ENCODE peak calls at places on chromosomes 5 and 9, in ten cellular contexts. One of them, this sample, is unnamed.

GRCh38 chr9:81824802-81825770 is 103.1 kb upstream of the SPATA31D4 start:
- DNase-seq in cardiac muscle cell: no peak
- DNase-seq in keratinocyte: no peak
- DNase-seq in astrocyte: peak; percentile 39
- DNase-seq in fibroblast of lung: peak; percentile 50
- DNase-seq in heart right ventricle: no peak
- DNase-seq in adrenal gland: no peak
- DNase-seq in heart left ventricle: no peak
- DNase-seq in GM23338: no peak
- DNase-seq in suprapubic skin: no peak
- DNase-seq in this sample: no peak

GRCh38 chr5:133228316-133228715 is 176.5 kb downstream of the HSPA4 start:
- DNase-seq in cardiac muscle cell: no peak
- DNase-seq in keratinocyte: peak; percentile 92
- DNase-seq in astrocyte: no peak
- DNase-seq in fibroblast of lung: no peak
- DNase-seq in heart right ventricle: no peak
- DNase-seq in adrenal gland: no peak
- DNase-seq in heart left ventricle: no peak
- DNase-seq in GM23338: no peak
- DNase-seq in suprapubic skin: no peak
- DNase-seq in this sample: no peak

GRCh38 chr9:120374239-120374638 is 205.7 kb downstream of the CDK5RAP2 start:
- DNase-seq in cardiac muscle cell: no peak
- DNase-seq in keratinocyte: no peak
- DNase-seq in astrocyte: no peak
- DNase-seq in fibroblast of lung: no peak
- DNase-seq in heart right ventricle: no peak
- DNase-seq in adrenal gland: no peak
- DNase-seq in heart left ventricle: no peak
- DNase-seq in GM23338: no peak
- DNase-seq in suprapubic skin: no peak
- DNase-seq in this sample: no peak

GRCh38 chr9:87276851-87277251 is 220.8 kb upstream of the DAPK1 start:
- DNase-seq in cardiac muscle cell: peak; percentile 48
- DNase-seq in keratinocyte: no peak
- DNase-seq in astrocyte: peak; percentile 63
- DNase-seq in fibroblast of lung: peak; percentile 70
- DNase-seq in heart right ventricle: no peak
- DNase-seq in adrenal gland: no peak
- DNase-seq in heart left ventricle: no peak
- DNase-seq in GM23338: no peak
- DNase-seq in suprapubic skin: no peak
- DNase-seq in this sample: no peak

GRCh38 chr5:146667633-146668032 is 151.6 kb upstream of the GPR151 start:
- DNase-seq in cardiac muscle cell: peak; percentile 37
- DNase-seq in keratinocyte: no peak
- DNase-seq in astrocyte: peak; percentile 84
- DNase-seq in fibroblast of lung: peak; percentile 89
- DNase-seq in heart right ventricle: no peak
- DNase-seq in adrenal gland: no peak
- DNase-seq in heart left ventricle: no peak
- DNase-seq in GM23338: no peak
- DNase-seq in suprapubic skin: no peak
- DNase-seq in this sample: no peak

GRCh38 chr5:124728331-124729307 is 17.8 kb downstream of the ZNF608 start:
- DNase-seq in cardiac muscle cell: no peak
- DNase-seq in keratinocyte: no peak
- DNase-seq in astrocyte: no peak
- DNase-seq in fibroblast of lung: peak; percentile 18
- DNase-seq in heart right ventricle: no peak
- DNase-seq in adrenal gland: no peak
- DNase-seq in heart left ventricle: no peak
- DNase-seq in GM23338: no peak
- DNase-seq in suprapubic skin: no peak
- DNase-seq in this sample: no peak

GRCh38 chr9:136977223-136978072 is at the start of gene PTGDS:
- DNase-seq in cardiac muscle cell: peak; percentile 83
- DNase-seq in keratinocyte: no peak
- DNase-seq in astrocyte: no peak
- DNase-seq in fibroblast of lung: no peak
- DNase-seq in heart right ventricle: peak; percentile 82
- DNase-seq in adrenal gland: no peak
- DNase-seq in heart left ventricle: peak; percentile 85
- DNase-seq in GM23338: peak; percentile 40
- DNase-seq in suprapubic skin: no peak
- DNase-seq in this sample: no peak

GRCh38 chr5:170746952-170747340 is 36.6 kb upstream of the GABRP start:
- DNase-seq in cardiac muscle cell: no peak
- DNase-seq in keratinocyte: no peak
- DNase-seq in astrocyte: no peak
- DNase-seq in fibroblast of lung: no peak
- DNase-seq in heart right ventricle: no peak
- DNase-seq in adrenal gland: no peak
- DNase-seq in heart left ventricle: no peak
- DNase-seq in GM23338: no peak
- DNase-seq in suprapubic skin: no peak
- DNase-seq in this sample: no peak

GRCh38 chr5:150641006-150641570 is 628 bp downstream of the SYNPO start:
- DNase-seq in cardiac muscle cell: peak; percentile 95
- DNase-seq in keratinocyte: no peak
- DNase-seq in astrocyte: peak; percentile 85
- DNase-seq in fibroblast of lung: peak; percentile 91
- DNase-seq in heart right ventricle: peak; percentile 62
- DNase-seq in adrenal gland: peak; percentile 89
- DNase-seq in heart left ventricle: peak; percentile 82
- DNase-seq in GM23338: no peak
- DNase-seq in suprapubic skin: no peak
- DNase-seq in this sample: peak; percentile 46

GRCh38 chr5:176810687-176811501 is 535 bp downstream of the UNC5A start:
- DNase-seq in cardiac muscle cell: peak; percentile 24
- DNase-seq in keratinocyte: no peak
- DNase-seq in astrocyte: peak; percentile 10
- DNase-seq in fibroblast of lung: peak; percentile 39
- DNase-seq in heart right ventricle: no peak
- DNase-seq in adrenal gland: no peak
- DNase-seq in heart left ventricle: no peak
- DNase-seq in GM23338: peak; percentile 62
- DNase-seq in suprapubic skin: no peak
- DNase-seq in this sample: peak; percentile 60
- H3K27me3 ChIP-seq in cardiac muscle cell: peaks cover 78% of the 10 kb centered on the region
- H3K27me3 ChIP-seq in keratinocyte: peaks cover 60% of the 10 kb centered on the region
- H3K27me3 ChIP-seq in astrocyte: peaks cover 52% of the 10 kb centered on the region
- H3K27me3 ChIP-seq in fibroblast of lung: peaks cover 28% of the 10 kb centered on the region
- H3K27me3 ChIP-seq in heart right ventricle: peaks cover 88% of the 10 kb centered on the region
- H3K27me3 ChIP-seq in adrenal gland: peaks cover 47% of the 10 kb centered on the region
- H3K27me3 ChIP-seq in heart left ventricle: peaks cover 79% of the 10 kb centered on the region
- H3K27me3 ChIP-seq in GM23338: peaks cover 50% of the 10 kb centered on the region
- H3K27me3 ChIP-seq in suprapubic skin: peaks cover 96% of the 10 kb centered on the region
- H3K27me3 ChIP-seq in this sample: no peaks in the 10 kb centered on the region

GRCh38 chr9:6498982-6499381 is 86.0 kb downstream of the UHRF2 start:
- DNase-seq in cardiac muscle cell: peak; percentile 7
- DNase-seq in keratinocyte: no peak
- DNase-seq in astrocyte: peak; percentile 74
- DNase-seq in fibroblast of lung: peak; percentile 83
- DNase-seq in heart right ventricle: no peak
- DNase-seq in adrenal gland: no peak
- DNase-seq in heart left ventricle: no peak
- DNase-seq in GM23338: no peak
- DNase-seq in suprapubic skin: no peak
- DNase-seq in this sample: no peak
- TF ChIP-seq CTCF in cardiac muscle cell: no peak
- TF ChIP-seq CTCF in keratinocyte: no peak
- TF ChIP-seq CTCF in astrocyte: no peak
- TF ChIP-seq CTCF in fibroblast of lung: no peak
- TF ChIP-seq CTCF in heart right ventricle: no peak
- TF ChIP-seq CTCF in adrenal gland: no peak
- TF ChIP-seq CTCF in heart left ventricle: no peak
- TF ChIP-seq CTCF in GM23338: no peak
- TF ChIP-seq CTCF in suprapubic skin: no peak
- TF ChIP-seq CTCF in this sample: no peak

GRCh38 chr9:100088202-100088601 is 10.6 kb downstream of the ERP44 start:
- DNase-seq in cardiac muscle cell: no peak
- DNase-seq in keratinocyte: no peak
- DNase-seq in astrocyte: no peak
- DNase-seq in fibroblast of lung: no peak
- DNase-seq in heart right ventricle: no peak
- DNase-seq in adrenal gland: no peak
- DNase-seq in heart left ventricle: no peak
- DNase-seq in GM23338: no peak
- DNase-seq in suprapubic skin: no peak
- DNase-seq in this sample: no peak
- H3K4me1 ChIP-seq in cardiac muscle cell: no peaks in the 10 kb centered on the region
- H3K4me1 ChIP-seq in keratinocyte: peaks cover 11% of the 10 kb centered on the region
- H3K4me1 ChIP-seq in astrocyte: peaks cover 15% of the 10 kb centered on the region
- H3K4me1 ChIP-seq in fibroblast of lung: peaks cover 2% of the 10 kb centered on the region
- H3K4me1 ChIP-seq in heart right ventricle: no peaks in the 10 kb centered on the region
- H3K4me1 ChIP-seq in adrenal gland: peaks cover 48% of the 10 kb centered on the region
- H3K4me1 ChIP-seq in heart left ventricle: no peaks in the 10 kb centered on the region
- H3K4me1 ChIP-seq in GM23338: peaks cover 17% of the 10 kb centered on the region
- H3K4me1 ChIP-seq in suprapubic skin: peaks cover 19% of the 10 kb centered on the region
- H3K4me1 ChIP-seq in this sample: peaks cover 11% of the 10 kb centered on the region

GRCh38 chr5:141877478-141878185 is 578 bp downstream of the PCDH1 start:
- DNase-seq in cardiac muscle cell: no peak
- DNase-seq in keratinocyte: no peak
- DNase-seq in astrocyte: no peak
- DNase-seq in fibroblast of lung: no peak
- DNase-seq in heart right ventricle: no peak
- DNase-seq in adrenal gland: no peak
- DNase-seq in heart left ventricle: no peak
- DNase-seq in GM23338: no peak
- DNase-seq in suprapubic skin: no peak
- DNase-seq in this sample: peak; percentile 58

GRCh38 chr5:141875022-141875740 is 3.0 kb downstream of the PCDH1 start:
- DNase-seq in cardiac muscle cell: no peak
- DNase-seq in keratinocyte: no peak
- DNase-seq in astrocyte: no peak
- DNase-seq in fibroblast of lung: no peak
- DNase-seq in heart right ventricle: no peak
- DNase-seq in adrenal gland: no peak
- DNase-seq in heart left ventricle: no peak
- DNase-seq in GM23338: peak; percentile 42
- DNase-seq in suprapubic skin: no peak
- DNase-seq in this sample: no peak

GRCh38 chr5:141878186-141878770 is at the start of gene PCDH1:
- DNase-seq in cardiac muscle cell: peak; percentile 59
- DNase-seq in keratinocyte: no peak
- DNase-seq in astrocyte: no peak
- DNase-seq in fibroblast of lung: peak; percentile 42
- DNase-seq in heart right ventricle: peak; percentile 55
- DNase-seq in adrenal gland: peak; percentile 44
- DNase-seq in heart left ventricle: no peak
- DNase-seq in GM23338: peak; percentile 77
- DNase-seq in suprapubic skin: no peak
- DNase-seq in this sample: peak; percentile 56

GRCh38 chr5:141875795-141876627 is 2.2 kb downstream of the PCDH1 start:
- DNase-seq in cardiac muscle cell: no peak
- DNase-seq in keratinocyte: no peak
- DNase-seq in astrocyte: no peak
- DNase-seq in fibroblast of lung: no peak
- DNase-seq in heart right ventricle: peak; percentile 39
- DNase-seq in adrenal gland: no peak
- DNase-seq in heart left ventricle: no peak
- DNase-seq in GM23338: peak; percentile 82
- DNase-seq in suprapubic skin: no peak
- DNase-seq in this sample: peak; percentile 50

DNA sequence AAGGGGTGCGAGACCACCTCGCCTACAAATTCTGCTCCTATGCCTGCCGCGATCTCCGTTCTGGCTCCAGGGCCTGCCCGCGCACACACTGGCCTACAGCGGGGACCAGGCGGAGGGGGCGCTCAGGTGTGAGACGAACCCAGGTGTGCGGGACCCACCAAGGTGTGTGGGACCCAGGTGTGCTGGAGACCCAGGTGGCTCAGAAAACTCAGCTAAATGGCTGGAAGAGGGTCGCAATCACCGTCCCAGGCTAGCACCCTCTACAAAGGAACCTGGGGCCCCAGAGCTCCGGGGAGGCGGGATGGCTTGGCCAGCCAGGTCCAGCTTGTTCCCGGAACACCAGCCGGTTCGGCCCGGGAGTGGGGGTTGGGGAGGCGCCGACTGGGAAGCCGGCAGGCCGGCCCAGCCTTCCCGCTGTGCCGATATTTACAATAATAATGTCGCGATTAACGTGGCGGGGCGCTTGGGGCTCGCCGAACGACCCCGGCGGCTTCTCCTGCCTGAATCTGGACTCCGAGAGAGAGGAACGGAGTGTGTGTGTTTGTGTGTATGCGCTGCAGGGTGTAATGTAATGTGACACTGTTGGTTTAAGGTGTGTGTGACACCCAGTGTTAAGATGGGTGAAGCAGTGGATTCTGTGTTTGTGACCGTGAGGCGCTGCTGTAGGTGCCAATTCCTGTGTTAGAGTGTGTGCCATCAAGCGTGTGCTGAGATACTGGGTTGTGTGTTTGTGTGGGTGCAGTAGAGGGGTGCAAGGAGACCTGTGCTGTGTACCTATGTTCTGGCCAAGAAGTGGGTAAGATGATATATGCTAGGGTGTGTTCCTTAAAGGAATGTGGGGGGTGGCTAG is 1.4 kb downstream of the PCDH1 start:
- DNase-seq in cardiac muscle cell: no peak
- DNase-seq in keratinocyte: no peak
- DNase-seq in astrocyte: no peak
- DNase-seq in fibroblast of lung: no peak
- DNase-seq in heart right ventricle: no peak
- DNase-seq in adrenal gland: no peak
- DNase-seq in heart left ventricle: no peak
- DNase-seq in GM23338: peak; percentile 69
- DNase-seq in suprapubic skin: no peak
- DNase-seq in this sample: no peak
- H3K27me3 ChIP-seq in cardiac muscle cell: peaks cover 77% of the 10 kb centered on the region
- H3K27me3 ChIP-seq in keratinocyte: peaks cover 55% of the 10 kb centered on the region
- H3K27me3 ChIP-seq in astrocyte: peaks cover 52% of the 10 kb centered on the region
- H3K27me3 ChIP-seq in fibroblast of lung: peaks cover 66% of the 10 kb centered on the region
- H3K27me3 ChIP-seq in heart right ventricle: peaks cover 41% of the 10 kb centered on the region
- H3K27me3 ChIP-seq in adrenal gland: peaks cover 15% of the 10 kb centered on the region
- H3K27me3 ChIP-seq in heart left ventricle: peaks cover 6% of the 10 kb centered on the region
- H3K27me3 ChIP-seq in GM23338: no peaks in the 10 kb centered on the region
- H3K27me3 ChIP-seq in suprapubic skin: peaks cover 58% of the 10 kb centered on the region
- H3K27me3 ChIP-seq in this sample: peaks cover 14% of the 10 kb centered on the region

DNA sequence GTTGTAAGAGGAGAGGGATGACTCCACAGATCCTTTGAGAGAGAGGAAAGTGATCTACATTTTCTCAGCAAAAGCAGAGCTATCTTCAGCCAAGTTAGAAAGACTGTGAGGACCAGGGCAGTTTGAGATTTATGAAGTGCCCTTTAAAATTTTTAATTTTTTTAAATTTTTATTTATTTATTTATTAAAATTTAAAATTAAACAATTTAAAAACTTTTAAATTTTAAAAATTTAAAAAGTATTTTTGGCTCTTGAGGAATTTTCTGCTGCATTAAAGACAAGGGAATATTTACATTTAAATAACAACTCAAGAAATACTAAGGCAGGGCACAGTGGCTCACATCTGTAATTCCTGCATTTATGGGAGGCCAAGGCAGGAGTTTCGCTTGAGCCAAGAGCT is 30.4 kb upstream of the OCLN start:
- DNase-seq in cardiac muscle cell: no peak
- DNase-seq in keratinocyte: no peak
- DNase-seq in astrocyte: no peak
- DNase-seq in fibroblast of lung: no peak
- DNase-seq in heart right ventricle: no peak
- DNase-seq in adrenal gland: no peak
- DNase-seq in heart left ventricle: no peak
- DNase-seq in GM23338: no peak
- DNase-seq in suprapubic skin: no peak
- DNase-seq in this sample: no peak
- TF ChIP-seq CTCF in cardiac muscle cell: no peak
- TF ChIP-seq CTCF in keratinocyte: no peak
- TF ChIP-seq CTCF in astrocyte: no peak
- TF ChIP-seq CTCF in fibroblast of lung: no peak
- TF ChIP-seq CTCF in heart right ventricle: no peak
- TF ChIP-seq CTCF in adrenal gland: no peak
- TF ChIP-seq CTCF in heart left ventricle: no peak
- TF ChIP-seq CTCF in GM23338: no peak
- TF ChIP-seq CTCF in suprapubic skin: no peak
- TF ChIP-seq CTCF in this sample: no peak

This sample was measured in BE2C.